ENCODE peak calls at places on chromosomes 4 and X, in six cellular contexts. One of them, this sample, is unnamed.

GRCh38 chr4:100590308-100590707 is 72.5 kb upstream of the EMCN start:
- DNase-seq in aorta: no peak
- DNase-seq in foreskin keratinocyte: peak; percentile 19
- DNase-seq in body of pancreas: no peak
- DNase-seq in CD8-positive, alpha-beta T cell: no peak
- DNase-seq in ascending aorta: no peak
- DNase-seq in this sample: no peak

GRCh38 chr4:180148737-180149136 is 2094.5 kb upstream of the TENM3 start:
- DNase-seq in aorta: no peak
- DNase-seq in foreskin keratinocyte: no peak
- DNase-seq in body of pancreas: no peak
- DNase-seq in CD8-positive, alpha-beta T cell: no peak
- DNase-seq in ascending aorta: no peak
- DNase-seq in this sample: no peak

GRCh38 chr4:7266525-7267292 is 74.4 kb downstream of the SORCS2 start:
- DNase-seq in aorta: no peak
- DNase-seq in foreskin keratinocyte: peak; percentile 85
- DNase-seq in body of pancreas: no peak
- DNase-seq in CD8-positive, alpha-beta T cell: no peak
- DNase-seq in ascending aorta: no peak
- DNase-seq in this sample: no peak

GRCh38 chr4:168831585-168831918 is 178.5 kb downstream of the CBR4 start:
- DNase-seq in aorta: no peak
- DNase-seq in foreskin keratinocyte: no peak
- DNase-seq in body of pancreas: no peak
- DNase-seq in CD8-positive, alpha-beta T cell: no peak
- DNase-seq in ascending aorta: no peak
- DNase-seq in this sample: no peak

GRCh38 chr4:66571145-66571544 is 900.9 kb upstream of the EPHA5 start:
- DNase-seq in aorta: no peak
- DNase-seq in foreskin keratinocyte: no peak
- DNase-seq in body of pancreas: no peak
- DNase-seq in CD8-positive, alpha-beta T cell: no peak
- DNase-seq in ascending aorta: no peak
- DNase-seq in this sample: no peak

GRCh38 chr4:74794341-74794801 is at the start of gene BTC:
- DNase-seq in aorta: peak; percentile 77
- DNase-seq in foreskin keratinocyte: peak; percentile 20
- DNase-seq in body of pancreas: peak; percentile 77
- DNase-seq in CD8-positive, alpha-beta T cell: no peak
- DNase-seq in ascending aorta: no peak
- DNase-seq in this sample: peak; percentile 61

GRCh38 chrX:108304210-108304609 is 134.0 kb downstream of the COL4A6 start:
- DNase-seq in aorta: no peak
- DNase-seq in foreskin keratinocyte: no peak
- DNase-seq in body of pancreas: no peak
- DNase-seq in CD8-positive, alpha-beta T cell: no peak
- DNase-seq in ascending aorta: no peak
- DNase-seq in this sample: no peak

GRCh38 chr4:29131304-29131703 is 1588.9 kb upstream of the PCDH7 start:
- DNase-seq in aorta: no peak
- DNase-seq in foreskin keratinocyte: no peak
- DNase-seq in body of pancreas: no peak
- DNase-seq in CD8-positive, alpha-beta T cell: no peak
- DNase-seq in ascending aorta: no peak
- DNase-seq in this sample: no peak

GRCh38 chr4:168880087-168880675 is 129.9 kb downstream of the CBR4 start:
- DNase-seq in aorta: no peak
- DNase-seq in foreskin keratinocyte: no peak
- DNase-seq in body of pancreas: no peak
- DNase-seq in CD8-positive, alpha-beta T cell: no peak
- DNase-seq in ascending aorta: no peak
- DNase-seq in this sample: no peak

GRCh38 chr4:6190486-6190885 is 9.9 kb downstream of the JAKMIP1 start:
- DNase-seq in aorta: peak; percentile 61
- DNase-seq in foreskin keratinocyte: no peak
- DNase-seq in body of pancreas: no peak
- DNase-seq in CD8-positive, alpha-beta T cell: no peak
- DNase-seq in ascending aorta: no peak
- DNase-seq in this sample: no peak

GRCh38 chrX:134717698-134718328 is 59.5 kb upstream of the PLAC1 start:
- DNase-seq in aorta: no peak
- DNase-seq in foreskin keratinocyte: no peak
- DNase-seq in body of pancreas: no peak
- DNase-seq in CD8-positive, alpha-beta T cell: no peak
- DNase-seq in ascending aorta: no peak
- DNase-seq in this sample: no peak

GRCh38 chr4:180615746-180616145 is 1627.5 kb upstream of the TENM3 start:
- DNase-seq in aorta: no peak
- DNase-seq in foreskin keratinocyte: no peak
- DNase-seq in body of pancreas: no peak
- DNase-seq in CD8-positive, alpha-beta T cell: no peak
- DNase-seq in ascending aorta: no peak
- DNase-seq in this sample: no peak

GRCh38 chr4:85565761-85566480 is 91.0 kb downstream of the ARHGAP24 start:
- DNase-seq in aorta: no peak
- DNase-seq in foreskin keratinocyte: no peak
- DNase-seq in body of pancreas: no peak
- DNase-seq in CD8-positive, alpha-beta T cell: no peak
- DNase-seq in ascending aorta: no peak
- DNase-seq in this sample: no peak

GRCh38 chr4:41538017-41538733 is at the start of gene LIMCH1:
- DNase-seq in aorta: peak; percentile 87
- DNase-seq in foreskin keratinocyte: no peak
- DNase-seq in body of pancreas: peak; percentile 15
- DNase-seq in CD8-positive, alpha-beta T cell: no peak
- DNase-seq in ascending aorta: peak; percentile 62
- DNase-seq in this sample: peak; percentile 79

GRCh38 chrX:153766098-153766817 is 2.2 kb downstream of the PLXNB3 start:
- DNase-seq in aorta: peak; percentile 79
- DNase-seq in foreskin keratinocyte: peak; percentile 40
- DNase-seq in body of pancreas: peak; percentile 10
- DNase-seq in CD8-positive, alpha-beta T cell: peak; percentile 45
- DNase-seq in ascending aorta: peak; percentile 7
- DNase-seq in this sample: peak; percentile 29

GRCh38 chr4:48109413-48110263 is 24.4 kb downstream of the TXK start:
- DNase-seq in aorta: no peak
- DNase-seq in foreskin keratinocyte: peak; percentile 41
- DNase-seq in body of pancreas: no peak
- DNase-seq in CD8-positive, alpha-beta T cell: no peak
- DNase-seq in ascending aorta: no peak
- DNase-seq in this sample: no peak

GRCh38 chr4:71120831-71121524 is 127.5 kb downstream of the DCK start:
- DNase-seq in aorta: no peak
- DNase-seq in foreskin keratinocyte: no peak
- DNase-seq in body of pancreas: no peak
- DNase-seq in CD8-positive, alpha-beta T cell: no peak
- DNase-seq in ascending aorta: no peak
- DNase-seq in this sample: no peak

GRCh38 chr4:118280501-118281218 is 72.1 kb downstream of the PRSS12 start:
- DNase-seq in aorta: no peak
- DNase-seq in foreskin keratinocyte: peak; percentile 62
- DNase-seq in body of pancreas: peak; percentile 71
- DNase-seq in CD8-positive, alpha-beta T cell: peak; percentile 48
- DNase-seq in ascending aorta: no peak
- DNase-seq in this sample: no peak

GRCh38 chr4:139834210-139834609 is 168.6 kb downstream of the MGST2 start:
- DNase-seq in aorta: no peak
- DNase-seq in foreskin keratinocyte: no peak
- DNase-seq in body of pancreas: no peak
- DNase-seq in CD8-positive, alpha-beta T cell: no peak
- DNase-seq in ascending aorta: no peak
- DNase-seq in this sample: no peak

GRCh38 chr4:124803641-124804040 is 91.1 kb upstream of the ANKRD50 start:
- DNase-seq in aorta: no peak
- DNase-seq in foreskin keratinocyte: peak; percentile 82
- DNase-seq in body of pancreas: no peak
- DNase-seq in CD8-positive, alpha-beta T cell: no peak
- DNase-seq in ascending aorta: no peak
- DNase-seq in this sample: no peak

DNA sequence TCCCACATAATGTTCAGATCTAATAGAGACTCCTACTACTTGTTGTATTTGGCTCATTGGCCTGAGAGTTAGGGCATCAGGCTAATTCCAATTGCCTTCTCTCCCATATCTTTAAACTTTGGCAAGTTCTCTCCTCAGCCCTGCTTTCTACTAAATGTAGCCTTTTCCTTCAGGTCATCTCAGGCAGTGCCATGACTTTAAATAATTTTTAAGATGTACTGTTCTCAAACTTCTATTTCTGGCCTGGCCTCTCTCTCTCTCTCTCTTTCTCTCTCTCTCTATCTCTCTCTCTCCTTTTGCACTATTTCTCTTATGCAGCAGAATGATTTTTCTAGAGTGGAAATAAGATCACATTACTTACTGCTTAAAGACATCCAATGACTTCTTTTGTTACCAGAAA is 114.5 kb upstream of the PAQR3 start:
- DNase-seq in aorta: no peak
- DNase-seq in foreskin keratinocyte: no peak
- DNase-seq in body of pancreas: no peak
- DNase-seq in CD8-positive, alpha-beta T cell: no peak
- DNase-seq in ascending aorta: no peak
- DNase-seq in this sample: no peak
- H3K27ac ChIP-seq in aorta: no peak overlapping the region
- H3K27ac ChIP-seq in foreskin keratinocyte: no peak overlapping the region
- H3K27ac ChIP-seq in body of pancreas: no peak overlapping the region
- H3K27ac ChIP-seq in CD8-positive, alpha-beta T cell: no peak overlapping the region
- H3K27ac ChIP-seq in ascending aorta: no peak overlapping the region
- H3K27ac ChIP-seq in this sample: no peak overlapping the region

GRCh38 chr4:144861471-144861870 is 215.5 kb downstream of the HHIP start:
- DNase-seq in aorta: no peak
- DNase-seq in foreskin keratinocyte: no peak
- DNase-seq in body of pancreas: no peak
- DNase-seq in CD8-positive, alpha-beta T cell: no peak
- DNase-seq in ascending aorta: no peak
- DNase-seq in this sample: no peak
- H3K4me1 ChIP-seq in aorta: no peaks in the 10 kb centered on the region
- H3K4me1 ChIP-seq in foreskin keratinocyte: no peaks in the 10 kb centered on the region
- H3K4me1 ChIP-seq in body of pancreas: no peaks in the 10 kb centered on the region
- H3K4me1 ChIP-seq in CD8-positive, alpha-beta T cell: no peaks in the 10 kb centered on the region
- H3K4me1 ChIP-seq in ascending aorta: no peaks in the 10 kb centered on the region
- H3K4me1 ChIP-seq in this sample: no peaks in the 10 kb centered on the region

GRCh38 chr4:88178633-88179231 is 20.3 kb upstream of the ABCG2 start:
- DNase-seq in aorta: no peak
- DNase-seq in foreskin keratinocyte: peak; percentile 30
- DNase-seq in body of pancreas: no peak
- DNase-seq in CD8-positive, alpha-beta T cell: no peak
- DNase-seq in ascending aorta: no peak
- DNase-seq in this sample: no peak

GRCh38 chr4:88177981-88178632 is 19.7 kb upstream of the ABCG2 start:
- DNase-seq in aorta: no peak
- DNase-seq in foreskin keratinocyte: peak; percentile 81
- DNase-seq in body of pancreas: no peak
- DNase-seq in CD8-positive, alpha-beta T cell: no peak
- DNase-seq in ascending aorta: no peak
- DNase-seq in this sample: no peak

GRCh38 chr4:88179261-88179660 is 20.8 kb upstream of the ABCG2 start:
- DNase-seq in aorta: no peak
- DNase-seq in foreskin keratinocyte: peak; percentile 73
- DNase-seq in body of pancreas: no peak
- DNase-seq in CD8-positive, alpha-beta T cell: no peak
- DNase-seq in ascending aorta: no peak
- DNase-seq in this sample: no peak
- H3K27ac ChIP-seq in aorta: no peak overlapping the region
- H3K27ac ChIP-seq in foreskin keratinocyte: no peak overlapping the region
- H3K27ac ChIP-seq in body of pancreas: no peak overlapping the region
- H3K27ac ChIP-seq in CD8-positive, alpha-beta T cell: no peak overlapping the region
- H3K27ac ChIP-seq in ascending aorta: no peak overlapping the region
- H3K27ac ChIP-seq in this sample: no peak overlapping the region

GRCh38 chr4:16043820-16044554 is 39.8 kb downstream of the PROM1 start:
- DNase-seq in aorta: no peak
- DNase-seq in foreskin keratinocyte: no peak
- DNase-seq in body of pancreas: no peak
- DNase-seq in CD8-positive, alpha-beta T cell: no peak
- DNase-seq in ascending aorta: no peak
- DNase-seq in this sample: no peak

GRCh38 chr4:16037901-16038300 is 45.9 kb downstream of the PROM1 start:
- DNase-seq in aorta: no peak
- DNase-seq in foreskin keratinocyte: no peak
- DNase-seq in body of pancreas: no peak
- DNase-seq in CD8-positive, alpha-beta T cell: no peak
- DNase-seq in ascending aorta: no peak
- DNase-seq in this sample: no peak

GRCh38 chr4:16034010-16034829 is 49.6 kb downstream of the PROM1 start:
- DNase-seq in aorta: no peak
- DNase-seq in foreskin keratinocyte: no peak
- DNase-seq in body of pancreas: no peak
- DNase-seq in CD8-positive, alpha-beta T cell: no peak
- DNase-seq in ascending aorta: no peak
- DNase-seq in this sample: no peak

GRCh38 chr4:16039139-16039538 is 44.7 kb downstream of the PROM1 start:
- DNase-seq in aorta: no peak
- DNase-seq in foreskin keratinocyte: no peak
- DNase-seq in body of pancreas: no peak
- DNase-seq in CD8-positive, alpha-beta T cell: no peak
- DNase-seq in ascending aorta: no peak
- DNase-seq in this sample: no peak
- H3K4me1 ChIP-seq in aorta: no peaks in the 10 kb centered on the region
- H3K4me1 ChIP-seq in foreskin keratinocyte: no peaks in the 10 kb centered on the region
- H3K4me1 ChIP-seq in body of pancreas: peaks cover 19% of the 10 kb centered on the region
- H3K4me1 ChIP-seq in CD8-positive, alpha-beta T cell: no peaks in the 10 kb centered on the region
- H3K4me1 ChIP-seq in ascending aorta: no peaks in the 10 kb centered on the region
- H3K4me1 ChIP-seq in this sample: peaks cover 2% of the 10 kb centered on the region

GRCh38 chr4:103718993-103719319 is 829 bp downstream of the TACR3 start:
- DNase-seq in aorta: no peak
- DNase-seq in foreskin keratinocyte: no peak
- DNase-seq in body of pancreas: peak; percentile 22
- DNase-seq in CD8-positive, alpha-beta T cell: no peak
- DNase-seq in ascending aorta: no peak
- DNase-seq in this sample: no peak
- H3K27ac ChIP-seq in aorta: no peak overlapping the region
- H3K27ac ChIP-seq in foreskin keratinocyte: no peak overlapping the region
- H3K27ac ChIP-seq in body of pancreas: no peak overlapping the region
- H3K27ac ChIP-seq in CD8-positive, alpha-beta T cell: no peak overlapping the region
- H3K27ac ChIP-seq in ascending aorta: no peak overlapping the region
- H3K27ac ChIP-seq in this sample: no peak overlapping the region

GRCh38 chr4:128596844-128597243 is 212.7 kb upstream of the JADE1 start:
- DNase-seq in aorta: no peak
- DNase-seq in foreskin keratinocyte: no peak
- DNase-seq in body of pancreas: no peak
- DNase-seq in CD8-positive, alpha-beta T cell: no peak
- DNase-seq in ascending aorta: no peak
- DNase-seq in this sample: no peak
- H3K4me1 ChIP-seq in aorta: no peaks in the 10 kb centered on the region
- H3K4me1 ChIP-seq in foreskin keratinocyte: peaks cover 6% of the 10 kb centered on the region
- H3K4me1 ChIP-seq in body of pancreas: peaks cover 83% of the 10 kb centered on the region
- H3K4me1 ChIP-seq in CD8-positive, alpha-beta T cell: no peaks in the 10 kb centered on the region
- H3K4me1 ChIP-seq in ascending aorta: no peaks in the 10 kb centered on the region
- H3K4me1 ChIP-seq in this sample: peaks cover 7% of the 10 kb centered on the region

GRCh38 chr4:39230462-39230861 is 48.1 kb downstream of the WDR19 start:
- DNase-seq in aorta: no peak
- DNase-seq in foreskin keratinocyte: no peak
- DNase-seq in body of pancreas: no peak
- DNase-seq in CD8-positive, alpha-beta T cell: no peak
- DNase-seq in ascending aorta: no peak
- DNase-seq in this sample: no peak
- H3K27ac ChIP-seq in aorta: no peak overlapping the region
- H3K27ac ChIP-seq in foreskin keratinocyte: no peak overlapping the region
- H3K27ac ChIP-seq in body of pancreas: no peak overlapping the region
- H3K27ac ChIP-seq in CD8-positive, alpha-beta T cell: no peak overlapping the region
- H3K27ac ChIP-seq in ascending aorta: no peak overlapping the region
- H3K27ac ChIP-seq in this sample: no peak overlapping the region

This sample was measured in right cardiac atrium.